ENCODE peak calls at places on chromosomes 6 and 20, in four cellular contexts. L is endothelial cell of umbilical vein, I is HepG2, V is breast epithelium. G is an unnamed sample.

GRCh38 chr6:155273438-155273837 is 9.6 kb downstream of the CLDN20 start:
- DNase-seq in L (peak; percentile 88), V (no peak), I (no peak), G (no peak)

GRCh38 chr6:49913656-49914055 is 47.3 kb upstream of the CRISP1 start:
- DNase-seq in L (no peak), I (no peak), V (no peak), G (no peak)

GRCh38 chr6:29680416-29680815 is 536 bp downstream of the ZFP57 start:
- DNase-seq in L (no peak), I (no peak), V (no peak), G (no peak)

GRCh38 chr6:79334674-79335073 is 100.2 kb upstream of the HMGN3 start:
- DNase-seq in V (no peak), I (no peak), L (no peak), G (no peak)

GRCh38 chr6:43817192-43817591 is 47.2 kb downstream of the VEGFA start:
- DNase-seq in L (no peak), I (peak; percentile 72), V (no peak), G (no peak)

GRCh38 chr6:164216368-164216767 is 801.9 kb downstream of the QKI start:
- DNase-seq in L (no peak), V (no peak), I (no peak), G (no peak)

GRCh38 chr20:57757767-57758166 is 48.0 kb upstream of the PMEPA1 start:
- DNase-seq in V (no peak), I (no peak), L (no peak), G (peak; percentile 58)

GRCh38 chr6:82397962-82398692 is 34.5 kb downstream of the TPBG start:
- DNase-seq in V (no peak), L (no peak), I (no peak), G (no peak)

GRCh38 chr6:147906361-147906760 is 397.9 kb downstream of the SAMD5 start:
- DNase-seq in V (no peak), L (no peak), I (no peak), G (no peak)

GRCh38 chr6:27176096-27176495 is 71.4 kb upstream of the PRSS16 start:
- DNase-seq in I (no peak), V (no peak), L (no peak), G (no peak)

GRCh38 chr6:121791396-121792315 is 356.2 kb downstream of the GJA1 start:
- DNase-seq in L (no peak), V (no peak), I (no peak), G (no peak)

GRCh38 chr6:148878683-148879082 is 131.9 kb downstream of the UST start:
- DNase-seq in V (no peak), I (no peak), L (no peak), G (no peak)

GRCh38 chr6:37479266-37479854 is 20.3 kb downstream of the CCDC167 start:
- DNase-seq in V (no peak), L (no peak), I (no peak), G (no peak)

GRCh38 chr6:65595540-65595939 is 111.5 kb downstream of the EYS start:
- DNase-seq in I (no peak), V (no peak), L (no peak), G (no peak)

GRCh38 chr6:11672261-11672660 is 106.3 kb downstream of the ADTRP start:
- DNase-seq in V (no peak), I (no peak), L (no peak), G (no peak)

GRCh38 chr6:27948237-27948636 is 8.8 kb upstream of the OR2B6 start:
- DNase-seq in I (no peak), V (no peak), L (no peak), G (no peak)

GRCh38 chr20:48719598-48720255 is 108.1 kb downstream of the PREX1 start:
- DNase-seq in L (no peak), I (no peak), V (no peak), G (no peak)
- H3K4me1 ChIP-seq in L (peaks cover 29% of the 10 kb centered on the region), I (peaks cover 34% of the 10 kb centered on the region), V (no peaks in the 10 kb centered on the region), G (no peaks in the 10 kb centered on the region)

GRCh38 chr6:111559193-111560097 is 46.2 kb downstream of the TRAF3IP2 start:
- DNase-seq in L (no peak), I (peak; percentile 34), V (no peak), G (no peak)
- TF ChIP-seq POLR2AphosphoS5 in L (no peak), I (no peak), V (peak; percentile 67), G (no peak)

GRCh38 chr20:59737816-59738215 is 133.5 kb downstream of the PHACTR3 start:
- DNase-seq in I (no peak), V (no peak), L (no peak), G (no peak)
- H3K27me3 ChIP-seq in I (peaks cover 25% of the 10 kb centered on the region), V (no peaks in the 10 kb centered on the region), L (no peaks in the 10 kb centered on the region), G (no peaks in the 10 kb centered on the region)

DNA sequence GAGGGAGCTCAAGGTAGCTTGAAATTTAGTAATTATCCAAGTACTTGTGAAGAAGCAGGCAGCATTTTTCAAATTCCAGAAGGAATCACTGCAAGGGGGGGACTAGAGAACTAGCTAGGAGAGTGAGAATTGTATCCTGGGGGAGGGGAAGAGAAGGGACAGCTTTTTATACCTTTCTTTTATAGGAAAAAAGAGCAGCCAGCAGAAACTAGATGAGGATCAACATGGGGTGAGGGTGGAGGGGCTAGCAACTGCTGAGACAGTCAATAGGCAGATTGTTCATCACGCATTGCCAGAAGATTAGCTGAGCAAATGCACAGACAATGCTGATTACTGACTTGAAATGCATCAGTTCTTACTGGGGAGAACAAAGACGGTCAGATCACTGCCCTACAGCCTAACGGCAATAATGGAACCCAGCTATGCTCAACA is 514.3 kb upstream of the CITED2 start:
- DNase-seq in L (no peak), V (no peak), I (no peak), G (no peak)
- H3K4me1 ChIP-seq in L (no peaks in the 10 kb centered on the region), V (no peaks in the 10 kb centered on the region), I (no peaks in the 10 kb centered on the region), G (no peaks in the 10 kb centered on the region)

GRCh38 chr20:24465168-24465567 is 4.3 kb upstream of the SYNDIG1 start:
- DNase-seq in V (no peak), I (no peak), L (no peak), G (no peak)
- TF ChIP-seq POLR2AphosphoS5 in V (no peak), I (no peak), L (no peak), G (no peak)

GRCh38 chr20:62354031-62354808 is 12.9 kb downstream of the LAMA5 start:
- DNase-seq in I (no peak), V (no peak), L (no peak), G (no peak)

GRCh38 chr20:62351469-62352401 is 15.4 kb downstream of the LAMA5 start:
- DNase-seq in V (no peak), L (no peak), I (no peak), G (no peak)

GRCh38 chr20:62352402-62353288 is 14.5 kb downstream of the LAMA5 start:
- DNase-seq in L (no peak), I (no peak), V (peak; percentile 92), G (peak; percentile 93)

GRCh38 chr20:62354811-62355341 is 12.2 kb downstream of the LAMA5 start:
- DNase-seq in V (no peak), I (no peak), L (no peak), G (no peak)

GRCh38 chr20:62353289-62354030 is 13.7 kb downstream of the LAMA5 start:
- DNase-seq in L (no peak), V (no peak), I (peak; percentile 56), G (no peak)
- H3K27me3 ChIP-seq in L (no peaks in the 10 kb centered on the region), V (no peaks in the 10 kb centered on the region), I (no peaks in the 10 kb centered on the region), G (no peaks in the 10 kb centered on the region)

GRCh38 chr6:158063736-158064135 is 82.1 kb downstream of the SYNJ2 start:
- DNase-seq in I (no peak), V (no peak), L (no peak), G (no peak)
- H3K4me1 ChIP-seq in I (peaks cover 28% of the 10 kb centered on the region), V (peaks cover 11% of the 10 kb centered on the region), L (peaks cover 46% of the 10 kb centered on the region), G (peaks cover 15% of the 10 kb centered on the region)

G was measured in prostate gland.